ENCODE peak calls at places on chromosomes 2 and 18, in seven cellular contexts. One of them, this sample, is unnamed.

GRCh38 chr2:8543412-8544167 is 138.3 kb upstream of the ID2 start:
- DNase-seq in brain microvascular endothelial cell: peak; percentile 77
- DNase-seq in fibroblast of mammary gland: peak; percentile 89
- DNase-seq in renal cortical epithelial cell: peak; percentile 74
- DNase-seq in mesothelial cell of epicardium: no peak
- DNase-seq in fibroblast of lung: peak; percentile 92
- DNase-seq in MV-4-11: peak; percentile 99
- DNase-seq in this sample: peak; percentile 91

GRCh38 chr2:188527701-188528100 is 236.0 kb downstream of the GULP1 start:
- DNase-seq in renal cortical epithelial cell: no peak
- DNase-seq in fibroblast of mammary gland: peak; percentile 51
- DNase-seq in brain microvascular endothelial cell: no peak
- DNase-seq in mesothelial cell of epicardium: no peak
- DNase-seq in MV-4-11: no peak
- DNase-seq in fibroblast of lung: no peak
- DNase-seq in this sample: no peak

GRCh38 chr2:173357351-173357750 is 2.7 kb downstream of the CDCA7 start:
- DNase-seq in fibroblast of lung: no peak
- DNase-seq in renal cortical epithelial cell: no peak
- DNase-seq in mesothelial cell of epicardium: no peak
- DNase-seq in MV-4-11: no peak
- DNase-seq in brain microvascular endothelial cell: no peak
- DNase-seq in fibroblast of mammary gland: no peak
- DNase-seq in this sample: no peak

GRCh38 chr2:19073522-19073921 is 284.9 kb downstream of the OSR1 start:
- DNase-seq in renal cortical epithelial cell: peak; percentile 73
- DNase-seq in fibroblast of lung: peak; percentile 80
- DNase-seq in mesothelial cell of epicardium: no peak
- DNase-seq in fibroblast of mammary gland: peak; percentile 88
- DNase-seq in MV-4-11: no peak
- DNase-seq in brain microvascular endothelial cell: peak; percentile 42
- DNase-seq in this sample: peak; percentile 86

GRCh38 chr18:49127606-49128190 is 176.9 kb upstream of the SMAD7 start:
- DNase-seq in fibroblast of mammary gland: no peak
- DNase-seq in fibroblast of lung: no peak
- DNase-seq in brain microvascular endothelial cell: no peak
- DNase-seq in renal cortical epithelial cell: no peak
- DNase-seq in MV-4-11: peak; percentile 55
- DNase-seq in mesothelial cell of epicardium: no peak
- DNase-seq in this sample: no peak

GRCh38 chr2:227932403-227932802 is 61.0 kb downstream of the DAW1 start:
- DNase-seq in brain microvascular endothelial cell: no peak
- DNase-seq in MV-4-11: no peak
- DNase-seq in fibroblast of mammary gland: no peak
- DNase-seq in renal cortical epithelial cell: peak; percentile 2
- DNase-seq in fibroblast of lung: no peak
- DNase-seq in mesothelial cell of epicardium: no peak
- DNase-seq in this sample: no peak

GRCh38 chr2:42886921-42887320 is 94.5 kb upstream of the HAAO start:
- DNase-seq in fibroblast of lung: peak; percentile 71
- DNase-seq in renal cortical epithelial cell: no peak
- DNase-seq in brain microvascular endothelial cell: peak; percentile 55
- DNase-seq in MV-4-11: no peak
- DNase-seq in fibroblast of mammary gland: peak; percentile 52
- DNase-seq in mesothelial cell of epicardium: peak; percentile 14
- DNase-seq in this sample: peak; percentile 44

GRCh38 chr2:27756544-27757498 is 14.7 kb upstream of the MRPL33 start:
- DNase-seq in renal cortical epithelial cell: no peak
- DNase-seq in mesothelial cell of epicardium: no peak
- DNase-seq in brain microvascular endothelial cell: no peak
- DNase-seq in fibroblast of mammary gland: no peak
- DNase-seq in fibroblast of lung: no peak
- DNase-seq in MV-4-11: peak; percentile 97
- DNase-seq in this sample: no peak

GRCh38 chr2:149371476-149371875 is 41.1 kb downstream of the LYPD6 start:
- DNase-seq in MV-4-11: no peak
- DNase-seq in fibroblast of mammary gland: no peak
- DNase-seq in fibroblast of lung: no peak
- DNase-seq in renal cortical epithelial cell: no peak
- DNase-seq in mesothelial cell of epicardium: no peak
- DNase-seq in brain microvascular endothelial cell: no peak
- DNase-seq in this sample: no peak

GRCh38 chr2:85672486-85672885 is 4.5 kb upstream of the SFTPB start:
- DNase-seq in mesothelial cell of epicardium: no peak
- DNase-seq in MV-4-11: peak; percentile 82
- DNase-seq in fibroblast of lung: no peak
- DNase-seq in brain microvascular endothelial cell: no peak
- DNase-seq in fibroblast of mammary gland: no peak
- DNase-seq in renal cortical epithelial cell: no peak
- DNase-seq in this sample: no peak

GRCh38 chr2:28232267-28232666 is 160.4 kb upstream of the FOSL2 start:
- DNase-seq in renal cortical epithelial cell: peak; percentile 74
- DNase-seq in fibroblast of mammary gland: peak; percentile 57
- DNase-seq in MV-4-11: no peak
- DNase-seq in mesothelial cell of epicardium: no peak
- DNase-seq in fibroblast of lung: no peak
- DNase-seq in brain microvascular endothelial cell: no peak
- DNase-seq in this sample: peak; percentile 30

GRCh38 chr2:222320441-222321395 is 21.9 kb upstream of the PAX3 start:
- DNase-seq in MV-4-11: no peak
- DNase-seq in fibroblast of mammary gland: no peak
- DNase-seq in fibroblast of lung: peak; percentile 20
- DNase-seq in renal cortical epithelial cell: peak; percentile 14
- DNase-seq in brain microvascular endothelial cell: no peak
- DNase-seq in mesothelial cell of epicardium: peak; percentile 57
- DNase-seq in this sample: no peak

GRCh38 chr2:48065096-48065495 is 158.8 kb upstream of the FBXO11 start:
- DNase-seq in fibroblast of mammary gland: no peak
- DNase-seq in mesothelial cell of epicardium: no peak
- DNase-seq in fibroblast of lung: no peak
- DNase-seq in brain microvascular endothelial cell: no peak
- DNase-seq in MV-4-11: no peak
- DNase-seq in renal cortical epithelial cell: no peak
- DNase-seq in this sample: no peak

GRCh38 chr2:9217838-9218770 is 11.5 kb downstream of the ASAP2 start:
- DNase-seq in fibroblast of lung: peak; percentile 49
- DNase-seq in MV-4-11: no peak
- DNase-seq in renal cortical epithelial cell: no peak
- DNase-seq in fibroblast of mammary gland: no peak
- DNase-seq in brain microvascular endothelial cell: no peak
- DNase-seq in mesothelial cell of epicardium: no peak
- DNase-seq in this sample: no peak

GRCh38 chr2:191625016-191625415 is 52.9 kb upstream of the NABP1 start:
- DNase-seq in renal cortical epithelial cell: peak; percentile 27
- DNase-seq in mesothelial cell of epicardium: no peak
- DNase-seq in MV-4-11: peak; percentile 84
- DNase-seq in fibroblast of mammary gland: no peak
- DNase-seq in brain microvascular endothelial cell: peak; percentile 69
- DNase-seq in fibroblast of lung: peak; percentile 45
- DNase-seq in this sample: peak; percentile 72

GRCh38 chr2:237278593-237278992 is 135.4 kb downstream of the COL6A3 start:
- DNase-seq in brain microvascular endothelial cell: no peak
- DNase-seq in mesothelial cell of epicardium: no peak
- DNase-seq in renal cortical epithelial cell: peak; percentile 54
- DNase-seq in fibroblast of lung: peak; percentile 61
- DNase-seq in fibroblast of mammary gland: peak; percentile 98
- DNase-seq in MV-4-11: no peak
- DNase-seq in this sample: peak; percentile 56

GRCh38 chr2:129070663-129071062 is 752.0 kb upstream of the HS6ST1 start:
- DNase-seq in renal cortical epithelial cell: no peak
- DNase-seq in mesothelial cell of epicardium: no peak
- DNase-seq in MV-4-11: no peak
- DNase-seq in fibroblast of mammary gland: no peak
- DNase-seq in fibroblast of lung: no peak
- DNase-seq in brain microvascular endothelial cell: no peak
- DNase-seq in this sample: no peak

GRCh38 chr18:48300463-48300961 is 108.7 kb downstream of the ZBTB7C start:
- DNase-seq in renal cortical epithelial cell: peak; percentile 2
- DNase-seq in MV-4-11: peak; percentile 85
- DNase-seq in brain microvascular endothelial cell: no peak
- DNase-seq in fibroblast of mammary gland: no peak
- DNase-seq in fibroblast of lung: no peak
- DNase-seq in mesothelial cell of epicardium: no peak
- DNase-seq in this sample: peak; percentile 21

GRCh38 chr18:58716046-58716766 is 44.9 kb downstream of the MALT1 start:
- DNase-seq in mesothelial cell of epicardium: no peak
- DNase-seq in MV-4-11: peak; percentile 54
- DNase-seq in fibroblast of mammary gland: no peak
- DNase-seq in fibroblast of lung: peak; percentile 15
- DNase-seq in renal cortical epithelial cell: no peak
- DNase-seq in brain microvascular endothelial cell: peak; percentile 43
- DNase-seq in this sample: no peak

GRCh38 chr2:181036848-181037603 is 56.6 kb downstream of the UBE2E3 start:
- DNase-seq in renal cortical epithelial cell: peak; percentile 51
- DNase-seq in fibroblast of lung: peak; percentile 86
- DNase-seq in brain microvascular endothelial cell: peak; percentile 68
- DNase-seq in MV-4-11: no peak
- DNase-seq in fibroblast of mammary gland: peak; percentile 90
- DNase-seq in mesothelial cell of epicardium: no peak
- DNase-seq in this sample: peak; percentile 52

GRCh38 chr2:76953733-76954347 is 568.3 kb downstream of the LRRTM4 start:
- DNase-seq in MV-4-11: peak; percentile 43
- DNase-seq in mesothelial cell of epicardium: peak; percentile 44
- DNase-seq in fibroblast of mammary gland: peak; percentile 22
- DNase-seq in brain microvascular endothelial cell: peak; percentile 11
- DNase-seq in renal cortical epithelial cell: peak; percentile 59
- DNase-seq in fibroblast of lung: peak; percentile 12
- DNase-seq in this sample: peak; percentile 35

GRCh38 chr18:2303517-2304238 is 267.6 kb downstream of the METTL4 start:
- DNase-seq in fibroblast of mammary gland: peak; percentile 64
- DNase-seq in MV-4-11: no peak
- DNase-seq in mesothelial cell of epicardium: no peak
- DNase-seq in brain microvascular endothelial cell: peak; percentile 26
- DNase-seq in fibroblast of lung: peak; percentile 74
- DNase-seq in renal cortical epithelial cell: peak; percentile 81
- DNase-seq in this sample: peak; percentile 19

GRCh38 chr2:191180712-191181111 is 29.9 kb upstream of the STAT4 start:
- DNase-seq in fibroblast of mammary gland: peak; percentile 73
- DNase-seq in fibroblast of lung: peak; percentile 25
- DNase-seq in MV-4-11: no peak
- DNase-seq in renal cortical epithelial cell: peak; percentile 80
- DNase-seq in mesothelial cell of epicardium: no peak
- DNase-seq in brain microvascular endothelial cell: no peak
- DNase-seq in this sample: no peak

GRCh38 chr2:19353721-19354050 is 4.7 kb downstream of the OSR1 start:
- DNase-seq in mesothelial cell of epicardium: no peak
- DNase-seq in fibroblast of lung: no peak
- DNase-seq in MV-4-11: no peak
- DNase-seq in renal cortical epithelial cell: no peak
- DNase-seq in brain microvascular endothelial cell: no peak
- DNase-seq in fibroblast of mammary gland: no peak
- DNase-seq in this sample: no peak

GRCh38 chr2:220219371-220219770 is 591.9 kb downstream of the SLC4A3 start:
- DNase-seq in renal cortical epithelial cell: no peak
- DNase-seq in fibroblast of mammary gland: no peak
- DNase-seq in MV-4-11: no peak
- DNase-seq in brain microvascular endothelial cell: no peak
- DNase-seq in fibroblast of lung: no peak
- DNase-seq in mesothelial cell of epicardium: no peak
- DNase-seq in this sample: no peak

GRCh38 chr2:108908717-108909077 is 80.3 kb downstream of the EDAR start:
- DNase-seq in renal cortical epithelial cell: no peak
- DNase-seq in brain microvascular endothelial cell: no peak
- DNase-seq in fibroblast of mammary gland: no peak
- DNase-seq in fibroblast of lung: no peak
- DNase-seq in mesothelial cell of epicardium: no peak
- DNase-seq in MV-4-11: no peak
- DNase-seq in this sample: no peak

GRCh38 chr2:183162362-183162761 is 38.1 kb downstream of the NUP35 start:
- DNase-seq in fibroblast of mammary gland: peak; percentile 54
- DNase-seq in MV-4-11: no peak
- DNase-seq in fibroblast of lung: peak; percentile 84
- DNase-seq in renal cortical epithelial cell: peak; percentile 59
- DNase-seq in mesothelial cell of epicardium: no peak
- DNase-seq in brain microvascular endothelial cell: peak; percentile 77
- DNase-seq in this sample: no peak

GRCh38 chr2:20193185-20193584 is 31.7 kb downstream of the SDC1 start:
- DNase-seq in renal cortical epithelial cell: no peak
- DNase-seq in fibroblast of mammary gland: no peak
- DNase-seq in mesothelial cell of epicardium: no peak
- DNase-seq in brain microvascular endothelial cell: no peak
- DNase-seq in fibroblast of lung: no peak
- DNase-seq in MV-4-11: no peak
- DNase-seq in this sample: no peak

GRCh38 chr2:46711156-46711555 is 204.4 kb downstream of the MCFD2 start:
- DNase-seq in mesothelial cell of epicardium: no peak
- DNase-seq in MV-4-11: no peak
- DNase-seq in fibroblast of mammary gland: peak; percentile 51
- DNase-seq in brain microvascular endothelial cell: no peak
- DNase-seq in renal cortical epithelial cell: no peak
- DNase-seq in fibroblast of lung: peak; percentile 56
- DNase-seq in this sample: no peak